ENCODE peak calls at places on chromosomes 1 and 21, in seven cellular contexts. E is spleen, H is stomach, C is suprapubic skin, N is prostate gland, S is IMR-90, V is tibial nerve. U is an unnamed sample.

GRCh38 chr1:204971700-204972336 is 71.2 kb upstream of the CNTN2 start:
- DNase-seq in H (no peak), C (no peak), S (peak; percentile 63), N (no peak), E (no peak), V (no peak), U (no peak)

GRCh38 chr1:35229587-35230360 is 36.8 kb upstream of the SFPQ start:
- DNase-seq in C (no peak), N (no peak), V (no peak), S (no peak), H (no peak), E (no peak), U (no peak)

GRCh38 chr21:31351438-31351837 is 7.4 kb upstream of the TIAM1 start:
- DNase-seq in S (peak; percentile 61), C (no peak), N (no peak), E (no peak), H (no peak), V (no peak), U (no peak)

GRCh38 chr1:97905141-97905540 is 15.7 kb downstream of the DPYD start:
- DNase-seq in C (no peak), H (no peak), N (no peak), V (no peak), S (no peak), E (no peak), U (no peak)

GRCh38 chr1:92858564-92859399 is 26.9 kb downstream of the RPL5 start:
- DNase-seq in E (no peak), C (no peak), N (peak; percentile 76), S (peak; percentile 85), H (peak; percentile 48), V (peak; percentile 92), U (peak; percentile 82)

GRCh38 chr1:204255966-204256365 is 42.2 kb upstream of the GOLT1A start:
- DNase-seq in S (peak; percentile 50), V (no peak), E (no peak), C (no peak), N (no peak), H (no peak), U (no peak)

GRCh38 chr1:9201421-9202239 is 32.9 kb upstream of the H6PD start:
- DNase-seq in N (no peak), H (no peak), C (no peak), V (no peak), E (no peak), S (peak; percentile 86), U (peak; percentile 36)

GRCh38 chr1:229381234-229381633 is 38.4 kb upstream of the CCSAP start:
- DNase-seq in S (no peak), V (no peak), H (no peak), C (no peak), N (no peak), E (no peak), U (no peak)

GRCh38 chr21:42021751-42022430 is 11.7 kb upstream of the ZBTB21 start:
- DNase-seq in S (no peak), H (no peak), N (no peak), C (no peak), E (no peak), V (no peak), U (no peak)

GRCh38 chr1:156214024-156214748 is 1.4 kb downstream of the PMF1 start:
- DNase-seq in N (no peak), H (no peak), E (no peak), S (peak; percentile 41), C (no peak), V (no peak), U (no peak)

GRCh38 chr1:183588827-183589226 is 1.4 kb downstream of the NCF2 start:
- DNase-seq in S (no peak), N (no peak), C (no peak), H (no peak), V (no peak), E (peak; percentile 77), U (no peak)

GRCh38 chr1:183589836-183590224 is 429 bp downstream of the NCF2 start:
- DNase-seq in S (no peak), N (no peak), C (no peak), E (no peak), V (no peak), H (no peak), U (no peak)

GRCh38 chr1:183592733-183593132 is 2.5 kb upstream of the NCF2 start:
- DNase-seq in H (no peak), N (no peak), V (no peak), E (no peak), C (no peak), S (no peak), U (no peak)

GRCh38 chr1:183589384-183589783 is 875 bp downstream of the NCF2 start:
- DNase-seq in C (no peak), V (no peak), H (no peak), E (no peak), S (no peak), N (no peak), U (no peak)

GRCh38 chr1:183590225-183591191 is at the start of gene NCF2:
- DNase-seq in V (peak; percentile 36), N (no peak), H (peak; percentile 31), E (peak; percentile 83), C (no peak), S (peak; percentile 57), U (peak; percentile 26)
- TF ChIP-seq POLR2A in V (no peak), N (no peak), H (no peak), E (no peak), C (no peak), S (no peak), U (no peak)

DNA sequence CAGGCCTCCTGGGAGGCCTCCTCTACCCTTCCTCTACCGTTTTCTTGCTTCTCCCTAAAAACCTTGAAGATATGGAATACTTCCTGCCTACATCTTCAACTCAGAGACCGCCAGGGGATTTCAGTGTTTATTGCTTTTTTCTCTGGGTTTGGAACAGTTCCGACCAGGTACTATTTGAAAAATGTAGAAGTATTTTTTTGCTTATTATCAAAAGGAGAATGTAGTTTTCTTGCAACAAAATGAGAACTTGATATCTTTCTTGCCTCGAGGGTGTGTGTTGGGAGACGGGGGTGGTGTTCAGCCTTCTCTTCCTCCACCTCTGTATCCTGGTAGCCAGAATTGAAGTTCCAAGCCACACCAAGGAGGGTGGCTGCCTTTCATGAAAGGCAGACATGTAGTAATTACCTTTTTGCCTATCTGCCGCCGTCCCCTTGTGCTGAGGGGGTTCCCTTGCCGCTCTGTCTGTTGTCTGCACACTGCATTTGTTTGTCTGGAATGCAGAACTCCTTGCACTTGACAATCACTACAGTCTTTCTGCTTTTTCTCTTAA is 212.1 kb downstream of the PBX1 start:
- DNase-seq in V (no peak), E (no peak), H (no peak), C (no peak), S (peak; percentile 72), N (no peak), U (no peak)
- TF ChIP-seq CTCF in V (no peak), E (no peak), H (no peak), C (no peak), S (no peak), N (no peak), U (no peak)

GRCh38 chr1:2949966-2950925 is 71.0 kb upstream of the ACTRT2 start:
- DNase-seq in S (no peak), N (no peak), E (peak; percentile 43), V (no peak), C (no peak), H (no peak), U (no peak)
- H3K9me3 ChIP-seq in S (peaks cover 46% of the 10 kb centered on the region), N (no peaks in the 10 kb centered on the region), E (peaks cover 21% of the 10 kb centered on the region), V (no peaks in the 10 kb centered on the region), C (peaks cover 8% of the 10 kb centered on the region), H (peaks cover 24% of the 10 kb centered on the region), U (no peaks in the 10 kb centered on the region)

GRCh38 chr1:146010126-146010738 is 11.3 kb downstream of the HJV start:
- DNase-seq in C (no peak), V (no peak), S (no peak), N (no peak), H (no peak), E (no peak), U (no peak)

GRCh38 chr1:146007785-146008133 is 11.4 kb upstream of the TXNIP start:
- DNase-seq in S (no peak), E (no peak), C (no peak), N (no peak), V (no peak), H (no peak), U (no peak)

GRCh38 chr1:146001734-146002133 is 5.4 kb upstream of the TXNIP start:
- DNase-seq in S (no peak), N (no peak), C (peak; percentile 59), H (no peak), E (no peak), V (no peak), U (no peak)

GRCh38 chr1:146012703-146013565 is 8.6 kb downstream of the HJV start:
- DNase-seq in H (peak; percentile 39), C (no peak), S (peak; percentile 86), E (no peak), N (peak; percentile 61), V (peak; percentile 87), U (no peak)

GRCh38 chr1:146007048-146007784 is 10.8 kb upstream of the TXNIP start:
- DNase-seq in C (no peak), S (peak; percentile 78), E (no peak), H (peak; percentile 60), V (peak; percentile 91), N (peak; percentile 84), U (peak; percentile 77)
- TF ChIP-seq POLR2A in C (no peak), S (no peak), E (peak; percentile 85), H (no peak), V (peak; percentile 94), N (peak; percentile 41), U (peak; percentile 51)

GRCh38 chr1:110471131-110471530 is 20.2 kb downstream of the PROK1 start:
- DNase-seq in N (no peak), C (no peak), V (no peak), S (no peak), E (peak; percentile 12), H (no peak), U (no peak)
- TF ChIP-seq CTCF in N (no peak), C (no peak), V (no peak), S (no peak), E (no peak), H (no peak), U (no peak)

GRCh38 chr1:177556163-177556562 is 385.4 kb downstream of the BRINP2 start:
- DNase-seq in H (no peak), N (no peak), V (no peak), E (no peak), C (no peak), S (no peak), U (no peak)
- H3K9me3 ChIP-seq in H (peaks cover 16% of the 10 kb centered on the region), N (no peaks in the 10 kb centered on the region), V (no peaks in the 10 kb centered on the region), E (peaks cover 9% of the 10 kb centered on the region), C (peaks cover 14% of the 10 kb centered on the region), S (no peaks in the 10 kb centered on the region), U (no peaks in the 10 kb centered on the region)

DNA sequence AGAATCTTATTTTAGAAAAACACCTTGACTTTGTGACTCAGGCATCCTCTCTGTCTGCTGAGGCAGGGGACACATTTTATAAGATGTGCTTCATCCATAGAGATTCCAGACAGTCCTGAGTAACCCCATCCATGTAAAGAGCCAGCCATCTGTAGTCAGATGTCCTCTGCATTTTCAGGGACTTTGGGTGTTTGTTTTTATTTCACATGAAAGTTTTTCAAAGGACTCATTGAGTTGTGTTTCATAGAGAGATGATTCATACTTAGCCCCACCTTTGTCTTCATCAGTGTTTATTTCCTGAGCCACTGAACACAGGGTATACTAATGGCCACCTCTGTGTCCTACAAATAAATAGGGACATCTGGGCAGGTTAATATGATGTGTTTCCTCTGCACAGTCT is 280.4 kb downstream of the CACNA1E start:
- DNase-seq in E (no peak), C (no peak), N (no peak), H (no peak), S (no peak), V (no peak), U (no peak)
- TF ChIP-seq POLR2A in E (no peak), C (no peak), N (no peak), H (no peak), S (no peak), V (no peak), U (no peak)

U was measured in testis.